ENCODE peak calls at places on chromosomes 5 and 9, in four cellular contexts. H is BJ, N is adrenal gland, X is choroid plexus epithelial cell. C is an unnamed sample.

GRCh38 chr5:68229416-68229815 is 13.9 kb downstream of the PIK3R1 start:
- DNase-seq in X (no peak), H (no peak), N (no peak), C (no peak)

GRCh38 chr5:19044931-19045695 is 942.9 kb downstream of the CDH18 start:
- DNase-seq in H (no peak), N (no peak), X (no peak), C (no peak)

GRCh38 chr5:178785999-178786398 is 55.5 kb upstream of the ZNF354A start:
- DNase-seq in H (no peak), N (no peak), X (peak; percentile 19), C (peak; percentile 41)

GRCh38 chr9:130825051-130825651 is 9.9 kb upstream of the ABL1 start:
- DNase-seq in X (peak; percentile 94), H (no peak), N (no peak), C (no peak)

GRCh38 chr5:79756102-79756501 is 66.5 kb downstream of the CMYA5 start:
- DNase-seq in X (no peak), H (no peak), N (no peak), C (no peak)

GRCh38 chr5:168411871-168412270 is 74.4 kb upstream of the RARS1 start:
- DNase-seq in N (no peak), H (no peak), X (no peak), C (no peak)

GRCh38 chr5:168477060-168477459 is 9.2 kb upstream of the RARS1 start:
- DNase-seq in H (no peak), N (no peak), X (peak; percentile 61), C (no peak)

GRCh38 chr5:93899026-93899600 is 157.7 kb upstream of the POU5F2 start:
- DNase-seq in N (no peak), H (no peak), X (peak; percentile 13), C (peak; percentile 17)

GRCh38 chr5:100900142-100900795 is 2.8 kb downstream of the ST8SIA4 start:
- DNase-seq in N (peak; percentile 28), H (no peak), X (peak; percentile 62), C (peak; percentile 33)

GRCh38 chr5:53035868-53036381 is 46.8 kb downstream of the ITGA2 start:
- DNase-seq in H (no peak), X (peak; percentile 57), N (no peak), C (peak; percentile 98)

GRCh38 chr5:96751203-96752169 is 56.3 kb downstream of the ERAP1 start:
- DNase-seq in N (no peak), X (no peak), H (no peak), C (no peak)

GRCh38 chr5:140794594-140795258 is at the start of gene PCDHA2:
- DNase-seq in X (no peak), H (no peak), N (no peak), C (no peak)

GRCh38 chr5:23820764-23821471 is 313.5 kb downstream of the PRDM9 start:
- DNase-seq in H (no peak), N (no peak), X (peak; percentile 35), C (peak; percentile 71)

GRCh38 chr5:114898602-114899001 is 271.1 kb downstream of the TRIM36 start:
- DNase-seq in H (no peak), N (no peak), X (no peak), C (no peak)
- TF ChIP-seq CTCF in H (no peak), N (peak; percentile 18), X (no peak), C (no peak)

DNA sequence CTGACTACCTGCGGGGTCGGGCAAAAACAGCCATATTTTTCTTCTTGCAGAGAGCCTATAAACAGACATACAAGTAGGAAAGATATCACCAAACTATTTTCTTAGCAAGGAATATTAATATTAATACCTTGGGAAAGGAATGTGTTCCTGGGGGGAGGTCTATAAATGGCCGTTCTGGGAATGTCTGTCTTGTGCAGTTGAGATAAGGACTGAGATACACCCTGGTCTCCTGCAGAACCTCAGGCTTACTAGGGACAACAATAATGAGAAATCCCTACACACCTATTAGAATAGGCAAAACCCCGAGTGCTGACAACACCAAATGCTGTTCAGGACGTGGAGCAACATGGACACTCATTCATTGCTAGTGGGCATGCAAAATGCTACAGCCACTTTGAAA is 297.2 kb downstream of the DRD1 start:
- DNase-seq in X (peak; percentile 2), H (no peak), N (no peak), C (no peak)
- H3K4me3 ChIP-seq in X (no peak overlapping the region), H (no peak overlapping the region), N (no peak overlapping the region), C (no peak overlapping the region)

GRCh38 chr9:109653470-109653869 is 126.5 kb upstream of the PALM2AKAP2 start:
- DNase-seq in H (no peak), N (no peak), X (no peak), C (no peak)

GRCh38 chr9:109652112-109652511 is 127.9 kb upstream of the PALM2AKAP2 start:
- DNase-seq in N (no peak), H (no peak), X (peak; percentile 13), C (peak; percentile 84)

DNA sequence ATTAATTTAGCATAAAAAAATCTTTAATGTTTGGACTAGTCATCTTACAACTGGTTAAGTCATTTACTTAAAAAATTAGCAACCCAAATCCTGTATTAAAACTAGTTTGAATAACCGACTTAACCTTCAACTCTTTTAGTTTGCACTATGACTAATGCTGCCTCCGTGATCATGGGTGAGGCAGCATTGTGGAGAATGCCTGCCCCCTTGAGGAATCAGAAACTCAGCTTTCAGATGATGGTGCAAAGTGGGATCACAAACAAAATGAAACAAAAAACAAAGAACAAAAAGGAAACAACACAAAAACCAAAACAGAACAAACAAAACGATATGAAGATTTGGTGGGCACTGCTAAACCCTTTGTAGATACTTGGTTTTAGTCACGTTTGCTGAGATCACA is 127.0 kb upstream of the PALM2AKAP2 start:
- DNase-seq in X (peak; percentile 68), H (no peak), N (no peak), C (peak; percentile 74)
- TF ChIP-seq CTCF in X (peak; percentile 81), H (peak; percentile 55), N (peak; percentile 44), C (peak; percentile 62)

DNA sequence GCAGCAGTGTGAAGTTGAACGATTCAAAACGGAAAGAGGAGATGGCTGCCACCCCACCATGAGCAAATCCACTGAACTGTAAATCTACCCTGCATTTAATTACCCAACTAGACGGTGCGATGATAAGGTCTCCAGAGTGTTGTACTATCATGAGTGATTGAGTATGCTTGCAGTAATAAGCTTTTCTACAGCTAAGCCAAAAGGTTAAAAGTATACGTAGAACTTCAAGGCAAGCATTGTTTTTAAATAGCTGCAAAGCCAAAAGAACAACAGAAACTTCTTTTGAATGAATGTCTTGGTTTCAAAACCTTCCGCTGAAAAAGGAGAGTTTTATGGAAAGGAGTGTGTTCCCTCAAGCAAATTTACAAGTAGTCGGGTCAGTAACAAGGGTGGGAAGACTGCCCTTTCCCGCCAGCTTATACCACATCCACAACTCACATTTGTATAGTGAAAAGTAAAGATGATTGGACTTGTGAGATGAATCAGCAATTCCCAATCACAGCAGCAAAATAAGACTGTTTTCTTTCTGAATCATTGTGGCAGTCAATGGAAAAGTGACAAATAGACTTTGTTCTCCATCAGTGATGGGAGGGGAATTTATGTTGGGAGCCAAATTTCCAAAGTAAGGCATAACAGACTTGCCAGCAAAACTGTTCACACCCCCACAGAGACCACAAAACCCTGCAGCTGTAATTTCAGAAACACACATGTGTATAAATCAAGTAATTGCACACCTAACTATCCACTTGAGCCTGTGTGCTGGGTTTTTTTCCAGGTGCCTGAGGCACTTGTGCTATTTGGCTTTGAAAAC is 407.8 kb upstream of the GRAMD2B start:
- DNase-seq in H (no peak), X (peak; percentile 38), N (no peak), C (peak; percentile 53)
- H3K4me3 ChIP-seq in H (no peak overlapping the region), X (no peak overlapping the region), N (no peak overlapping the region), C (no peak overlapping the region)

DNA sequence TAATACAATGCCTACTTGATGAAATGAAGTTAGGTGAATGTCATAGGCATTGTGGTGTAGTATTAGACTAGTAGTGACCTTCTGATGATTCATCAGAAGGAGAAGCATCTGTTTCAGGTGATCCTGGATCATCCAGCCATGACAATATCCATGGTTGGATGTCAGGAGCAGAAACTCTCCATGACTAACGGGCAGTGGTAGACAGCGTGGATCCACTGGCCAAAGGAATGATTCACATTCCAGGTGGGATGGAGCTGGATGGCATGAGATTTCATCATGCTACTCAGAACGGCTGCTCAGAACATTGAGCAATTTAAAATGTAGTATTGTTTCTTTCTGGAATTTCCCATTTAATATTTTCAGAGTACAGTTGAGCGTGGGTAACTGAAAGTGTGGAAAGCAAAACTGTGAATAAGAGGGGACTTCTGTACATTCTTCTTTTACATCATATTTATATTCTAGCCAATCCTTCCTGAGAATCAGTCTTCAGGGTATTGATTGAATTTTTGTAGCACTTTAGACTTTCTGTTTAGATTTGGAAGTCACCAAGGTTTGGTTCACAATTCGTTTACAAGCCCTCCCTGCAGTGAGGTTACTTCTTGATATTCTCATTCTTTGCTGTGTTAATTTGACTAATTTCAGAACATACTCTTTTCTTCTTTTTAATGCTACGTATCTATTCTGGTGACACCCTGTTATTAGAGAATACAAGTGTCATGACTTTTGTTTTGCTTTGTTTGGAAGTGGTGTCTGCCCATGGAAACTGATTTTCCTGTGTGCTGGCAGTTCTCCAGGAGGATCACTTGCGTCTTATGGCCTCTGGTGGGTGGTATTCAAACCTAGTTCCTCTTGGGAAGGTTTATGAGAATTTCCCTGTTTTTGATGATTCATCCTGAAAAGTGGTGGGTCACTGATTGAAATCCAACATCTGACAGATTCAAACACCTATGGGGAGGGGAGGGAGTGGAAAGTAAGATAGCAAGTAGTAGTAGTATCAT is 12.2 kb upstream of the CLINT1 start:
- DNase-seq in H (no peak), N (no peak), X (peak; percentile 63), C (peak; percentile 97)
- TF ChIP-seq CTCF in H (peak; percentile 6), N (no peak), X (peak; percentile 27), C (no peak)

DNA sequence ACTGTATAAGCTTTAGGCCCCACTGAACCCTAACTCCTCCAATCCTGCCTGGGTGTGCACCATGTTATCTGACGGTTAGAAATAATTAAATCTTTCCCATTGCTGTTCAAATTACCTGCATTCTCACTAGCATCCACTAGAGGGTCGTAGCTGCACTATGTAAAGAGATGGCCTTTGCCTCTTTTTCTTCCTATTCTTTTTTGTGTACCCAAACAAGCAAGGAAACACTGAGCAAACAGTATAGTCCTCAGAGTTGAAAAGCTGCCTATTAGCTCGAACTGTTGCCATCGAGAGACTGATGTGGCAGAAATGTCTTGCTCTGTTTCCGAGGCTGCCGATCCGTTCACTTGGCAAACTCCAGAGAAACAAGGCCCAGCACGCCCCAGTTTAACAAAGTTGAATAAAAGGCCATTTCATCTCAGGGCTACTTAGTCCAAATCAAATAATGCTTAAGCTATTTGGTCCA is 163.8 kb upstream of the TRPM3 start:
- DNase-seq in H (no peak), X (peak; percentile 80), N (peak; percentile 35), C (peak; percentile 73)
- H3K4me3 ChIP-seq in H (no peak overlapping the region), X (no peak overlapping the region), N (no peak overlapping the region), C (no peak overlapping the region)

DNA sequence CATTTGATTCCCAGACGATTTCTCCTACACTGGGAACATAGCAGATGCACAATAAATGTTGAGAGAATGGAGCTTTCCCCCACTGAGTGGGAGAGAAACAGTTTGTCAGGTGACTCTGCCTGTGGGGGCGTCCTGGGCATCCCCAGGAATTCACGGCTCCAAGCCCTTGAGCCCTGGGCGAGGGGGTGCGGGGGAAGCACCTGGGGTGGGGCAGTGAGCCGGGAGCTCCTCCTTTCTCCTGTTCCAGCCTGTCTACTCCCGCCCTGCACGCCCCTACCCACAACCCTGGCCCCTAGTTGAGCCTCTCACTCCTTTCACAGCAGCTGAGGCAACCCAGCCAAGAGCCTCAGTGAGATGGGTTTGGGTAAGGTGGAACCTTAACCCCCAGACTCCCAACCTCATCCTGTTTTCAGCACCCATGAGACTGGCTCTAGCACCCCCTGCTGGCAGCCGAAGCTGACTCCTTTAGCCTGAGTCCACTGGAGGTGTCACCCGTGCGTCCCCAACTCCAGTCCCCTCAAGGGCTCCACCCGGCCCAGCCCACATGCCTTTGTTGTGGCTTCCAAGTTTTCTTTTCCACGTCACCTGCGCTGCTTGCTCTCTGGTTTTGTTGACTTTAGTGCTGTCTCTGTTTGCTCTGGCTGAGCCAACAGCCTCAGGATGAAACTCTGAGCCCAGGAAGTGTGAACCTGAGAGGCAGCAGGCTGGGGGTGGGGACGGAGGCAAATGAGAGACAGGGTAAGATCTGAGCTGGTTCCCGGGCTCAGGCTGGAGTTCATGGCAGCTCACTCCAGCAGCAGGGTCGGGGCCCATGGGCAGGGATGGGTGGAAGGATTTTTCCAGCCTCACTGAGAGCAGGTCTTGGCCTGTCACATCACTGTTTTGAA is 13.0 kb upstream of the AQP7 start:
- DNase-seq in H (no peak), N (peak; percentile 86), X (peak; percentile 54), C (peak; percentile 88)
- TF ChIP-seq CTCF in H (peak; percentile 82), N (peak; percentile 75), X (peak; percentile 84), C (peak; percentile 57)

C was measured in epithelial cell of esophagus.